ENCODE peak calls at places on chromosomes 7 and 10, in five cellular contexts. One of them, this sample, is unnamed.

GRCh38 chr7:151435103-151435916 is 4.6 kb downstream of the CRYGN start:
- DNase-seq in GM23338: no peak
- DNase-seq in K562: no peak
- DNase-seq in HCT116: no peak
- DNase-seq in Panc1: no peak
- DNase-seq in this sample: no peak

GRCh38 chr10:2964632-2965296 is 102.6 kb upstream of the PFKP start:
- DNase-seq in GM23338: no peak
- DNase-seq in K562: no peak
- DNase-seq in HCT116: no peak
- DNase-seq in Panc1: no peak
- DNase-seq in this sample: no peak

GRCh38 chr7:84506151-84506550 is 311.6 kb upstream of the SEMA3A start:
- DNase-seq in GM23338: no peak
- DNase-seq in K562: no peak
- DNase-seq in HCT116: no peak
- DNase-seq in Panc1: no peak
- DNase-seq in this sample: no peak

GRCh38 chr10:89389254-89389653 is 3.2 kb upstream of the IFIT1 start:
- DNase-seq in GM23338: peak
- DNase-seq in K562: no peak
- DNase-seq in HCT116: peak
- DNase-seq in Panc1: no peak
- DNase-seq in this sample: no peak

GRCh38 chr7:108096996-108097395 is 33.2 kb downstream of the LAMB4 start:
- DNase-seq in GM23338: no peak
- DNase-seq in K562: no peak
- DNase-seq in HCT116: no peak
- DNase-seq in Panc1: no peak
- DNase-seq in this sample: no peak

GRCh38 chr10:98168766-98169165 is 34.3 kb downstream of the R3HCC1L start:
- DNase-seq in GM23338: peak
- DNase-seq in K562: no peak
- DNase-seq in HCT116: no peak
- DNase-seq in Panc1: no peak
- DNase-seq in this sample: no peak

GRCh38 chr10:118808601-118809371 is 54.0 kb upstream of the CACUL1 start:
- DNase-seq in GM23338: no peak
- DNase-seq in K562: no peak
- DNase-seq in HCT116: no peak
- DNase-seq in Panc1: no peak
- DNase-seq in this sample: no peak

GRCh38 chr7:77565917-77566316 is 28.8 kb downstream of the PTPN12 start:
- DNase-seq in GM23338: no peak
- DNase-seq in K562: no peak
- DNase-seq in HCT116: no peak
- DNase-seq in Panc1: no peak
- DNase-seq in this sample: peak

GRCh38 chr7:124162667-124163066 is 129.8 kb upstream of the TMEM229A start:
- DNase-seq in GM23338: no peak
- DNase-seq in K562: no peak
- DNase-seq in HCT116: no peak
- DNase-seq in Panc1: no peak
- DNase-seq in this sample: no peak

GRCh38 chr10:35465601-35466140 is 129.4 kb downstream of the CCNY start:
- DNase-seq in GM23338: no peak
- DNase-seq in K562: no peak
- DNase-seq in HCT116: no peak
- DNase-seq in Panc1: no peak
- DNase-seq in this sample: no peak

GRCh38 chr7:91098566-91098965 is 165.7 kb upstream of the FZD1 start:
- DNase-seq in GM23338: no peak
- DNase-seq in K562: no peak
- DNase-seq in HCT116: no peak
- DNase-seq in Panc1: no peak
- DNase-seq in this sample: no peak

GRCh38 chr10:119326167-119326566 is 118.8 kb downstream of the GRK5 start:
- DNase-seq in GM23338: no peak
- DNase-seq in K562: no peak
- DNase-seq in HCT116: no peak
- DNase-seq in Panc1: no peak
- DNase-seq in this sample: no peak

GRCh38 chr7:157740251-157740650 is 403.4 kb downstream of the DNAJB6 start:
- DNase-seq in GM23338: no peak
- DNase-seq in K562: no peak
- DNase-seq in HCT116: no peak
- DNase-seq in Panc1: no peak
- DNase-seq in this sample: no peak

GRCh38 chr10:77264527-77264926 is 373.1 kb downstream of the KCNMA1 start:
- DNase-seq in GM23338: no peak
- DNase-seq in K562: no peak
- DNase-seq in HCT116: no peak
- DNase-seq in Panc1: no peak
- DNase-seq in this sample: no peak

GRCh38 chr7:158248816-158249215 is 338.8 kb downstream of the PTPRN2 start:
- DNase-seq in GM23338: no peak
- DNase-seq in K562: no peak
- DNase-seq in HCT116: no peak
- DNase-seq in Panc1: no peak
- DNase-seq in this sample: no peak

GRCh38 chr7:150371996-150372270 is 3.3 kb downstream of the REPIN1 start:
- DNase-seq in GM23338: no peak
- DNase-seq in K562: no peak
- DNase-seq in HCT116: no peak
- DNase-seq in Panc1: no peak
- DNase-seq in this sample: no peak

GRCh38 chr10:63976538-63976937 is 455.3 kb downstream of the REEP3 start:
- DNase-seq in GM23338: peak
- DNase-seq in K562: peak
- DNase-seq in HCT116: peak
- DNase-seq in Panc1: peak
- DNase-seq in this sample: peak

GRCh38 chr7:156122752-156123354 is 310.6 kb upstream of the SHH start:
- DNase-seq in GM23338: no peak
- DNase-seq in K562: no peak
- DNase-seq in HCT116: no peak
- DNase-seq in Panc1: no peak
- DNase-seq in this sample: no peak

GRCh38 chr7:110448918-110449317 is 642.0 kb upstream of the LRRN3 start:
- DNase-seq in GM23338: no peak
- DNase-seq in K562: no peak
- DNase-seq in HCT116: no peak
- DNase-seq in Panc1: no peak
- DNase-seq in this sample: no peak

GRCh38 chr10:116470071-116470470 is 42.4 kb downstream of the PNLIPRP3 start:
- DNase-seq in GM23338: no peak
- DNase-seq in K562: no peak
- DNase-seq in HCT116: no peak
- DNase-seq in Panc1: no peak
- DNase-seq in this sample: no peak

GRCh38 chr10:4588824-4589223 is 237.2 kb upstream of the AKR1E2 start:
- DNase-seq in GM23338: no peak
- DNase-seq in K562: no peak
- DNase-seq in HCT116: no peak
- DNase-seq in Panc1: no peak
- DNase-seq in this sample: no peak

GRCh38 chr7:158782638-158783490 is 46.4 kb downstream of the ESYT2 start:
- DNase-seq in GM23338: peak
- DNase-seq in K562: peak
- DNase-seq in HCT116: no peak
- DNase-seq in Panc1: peak
- DNase-seq in this sample: no peak

GRCh38 chr10:1133495-1134045 is 77.4 kb downstream of the WDR37 start:
- DNase-seq in GM23338: no peak
- DNase-seq in K562: no peak
- DNase-seq in HCT116: no peak
- DNase-seq in Panc1: no peak
- DNase-seq in this sample: no peak
- H3K27ac ChIP-seq in GM23338: no peak
- H3K27ac ChIP-seq in K562: no peak
- H3K27ac ChIP-seq in HCT116: no peak
- H3K27ac ChIP-seq in Panc1: no peak
- H3K27ac ChIP-seq in this sample: no peak

DNA sequence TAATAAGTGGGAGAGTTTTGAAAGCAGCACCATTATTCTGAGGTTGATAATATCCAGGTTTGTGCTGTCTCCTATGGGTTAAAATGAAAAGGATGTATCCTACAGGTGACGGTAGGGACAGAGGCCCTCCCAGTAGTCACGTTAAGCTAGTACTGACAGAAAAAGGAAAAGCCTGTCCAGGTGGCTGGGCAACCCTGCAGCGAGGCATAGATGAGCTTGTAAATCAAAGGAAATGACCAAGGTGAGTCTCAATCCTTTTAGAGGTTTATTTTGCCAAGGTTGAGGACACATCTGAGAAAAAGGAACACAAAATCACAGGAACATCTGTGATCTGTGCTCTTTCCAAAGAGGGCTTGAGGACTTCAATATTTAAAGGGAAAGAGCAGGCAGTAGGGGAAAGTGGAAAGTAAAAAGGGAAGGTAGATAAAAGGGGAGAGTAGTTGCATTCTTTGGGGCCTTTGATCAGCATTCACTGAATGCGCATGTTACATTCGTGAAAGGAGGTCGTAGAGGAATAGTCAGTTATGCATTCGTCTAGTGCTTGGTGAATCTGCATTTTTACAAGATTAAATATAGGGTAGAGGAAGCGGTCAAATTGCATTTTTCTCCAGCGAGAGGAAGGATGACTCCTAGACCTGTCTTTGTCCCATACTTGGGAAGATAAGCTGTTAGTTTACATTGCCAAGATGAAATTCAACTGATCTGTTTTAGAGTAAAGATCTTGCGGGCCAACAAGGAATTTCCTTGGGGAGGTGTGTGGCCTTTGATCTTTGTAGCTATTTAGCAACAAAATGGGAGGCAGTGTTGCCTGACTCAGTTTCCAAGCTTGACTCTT is 899 bp upstream of the GSTO1 start:
- DNase-seq in GM23338: peak
- DNase-seq in K562: no peak
- DNase-seq in HCT116: no peak
- DNase-seq in Panc1: no peak
- DNase-seq in this sample: no peak
- H3K4me3 ChIP-seq in GM23338: peak
- H3K4me3 ChIP-seq in K562: peak
- H3K4me3 ChIP-seq in HCT116: peak
- H3K4me3 ChIP-seq in Panc1: peak
- H3K4me3 ChIP-seq in this sample: no peak

GRCh38 chr7:133638835-133639234 is 386.0 kb downstream of the EXOC4 start:
- DNase-seq in GM23338: no peak
- DNase-seq in K562: no peak
- DNase-seq in HCT116: no peak
- DNase-seq in Panc1: no peak
- DNase-seq in this sample: no peak

GRCh38 chr7:133629696-133630095 is 376.8 kb downstream of the EXOC4 start:
- DNase-seq in GM23338: no peak
- DNase-seq in K562: no peak
- DNase-seq in HCT116: no peak
- DNase-seq in Panc1: no peak
- DNase-seq in this sample: no peak

GRCh38 chr7:133635541-133635940 is 382.7 kb downstream of the EXOC4 start:
- DNase-seq in GM23338: no peak
- DNase-seq in K562: no peak
- DNase-seq in HCT116: no peak
- DNase-seq in Panc1: no peak
- DNase-seq in this sample: no peak

DNA sequence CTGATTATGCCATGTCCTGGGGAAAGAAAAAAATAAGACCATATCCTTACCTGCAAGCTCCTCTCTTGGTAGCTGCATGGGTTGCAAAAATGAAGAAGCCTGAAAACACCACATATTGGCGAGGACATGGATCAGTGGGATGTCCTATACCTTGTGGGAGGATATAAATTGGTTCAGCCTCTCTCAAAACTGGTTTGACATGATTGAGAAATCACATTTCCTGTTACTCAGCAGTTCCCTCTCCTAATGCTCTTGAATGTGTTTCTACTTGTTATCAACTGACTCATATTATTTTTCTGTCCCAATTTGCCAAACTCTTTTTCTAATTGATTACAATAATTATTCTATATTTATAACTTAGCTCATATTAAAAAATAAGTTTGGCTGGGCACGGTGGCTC is 380.2 kb downstream of the EXOC4 start:
- DNase-seq in GM23338: no peak
- DNase-seq in K562: no peak
- DNase-seq in HCT116: no peak
- DNase-seq in Panc1: no peak
- DNase-seq in this sample: peak
- TF ChIP-seq REST in GM23338: no peak
- TF ChIP-seq REST in K562: no peak
- TF ChIP-seq REST in HCT116: no peak
- TF ChIP-seq REST in Panc1: no peak
- TF ChIP-seq REST in this sample: no peak

GRCh38 chr10:50988792-50989191 is 85.5 kb upstream of the PRKG1 start:
- DNase-seq in GM23338: peak
- DNase-seq in K562: no peak
- DNase-seq in HCT116: no peak
- DNase-seq in Panc1: no peak
- DNase-seq in this sample: no peak
- H3K27ac ChIP-seq in GM23338: no peak
- H3K27ac ChIP-seq in K562: no peak
- H3K27ac ChIP-seq in HCT116: no peak
- H3K27ac ChIP-seq in Panc1: no peak
- H3K27ac ChIP-seq in this sample: no peak

GRCh38 chr7:2738766-2739549 is 51.0 kb downstream of the AMZ1 start:
- DNase-seq in GM23338: no peak
- DNase-seq in K562: no peak
- DNase-seq in HCT116: no peak
- DNase-seq in Panc1: no peak
- DNase-seq in this sample: no peak
- H3K4me3 ChIP-seq in GM23338: no peak
- H3K4me3 ChIP-seq in K562: no peak
- H3K4me3 ChIP-seq in HCT116: no peak
- H3K4me3 ChIP-seq in Panc1: no peak
- H3K4me3 ChIP-seq in this sample: no peak